ENCODE peak calls at places on chromosome 6, in five cellular contexts. One of them, this sample, is unnamed.

GRCh38 chr6:156028310-156029131 is 572.9 kb upstream of the NOX3 start:
- DNase-seq in HCEC 1CT: no peak
- DNase-seq in ascending aorta: no peak
- DNase-seq in stimulated activated CD4-positive, alpha-beta T cell treated with anti-CD3 and anti-CD28 coated beads, Interleukin-15, amount 100 ng/mL, for 1 hour: no peak
- DNase-seq in Kasumi-1: peak; percentile 2
- DNase-seq in this sample: no peak

GRCh38 chr6:7974932-7975763 is 64.6 kb upstream of the TXNDC5 start:
- DNase-seq in Kasumi-1: no peak
- DNase-seq in stimulated activated CD4-positive, alpha-beta T cell treated with anti-CD3 and anti-CD28 coated beads, Interleukin-15, amount 100 ng/mL, for 1 hour: no peak
- DNase-seq in ascending aorta: peak; percentile 9
- DNase-seq in HCEC 1CT: peak; percentile 61
- DNase-seq in this sample: peak; percentile 28

GRCh38 chr6:123967900-123968299 is 164.2 kb downstream of the NKAIN2 start:
- DNase-seq in HCEC 1CT: no peak
- DNase-seq in ascending aorta: no peak
- DNase-seq in stimulated activated CD4-positive, alpha-beta T cell treated with anti-CD3 and anti-CD28 coated beads, Interleukin-15, amount 100 ng/mL, for 1 hour: no peak
- DNase-seq in Kasumi-1: no peak
- DNase-seq in this sample: no peak

GRCh38 chr6:29439006-29439405 is at the start of gene OR10C1:
- DNase-seq in Kasumi-1: no peak
- DNase-seq in stimulated activated CD4-positive, alpha-beta T cell treated with anti-CD3 and anti-CD28 coated beads, Interleukin-15, amount 100 ng/mL, for 1 hour: no peak
- DNase-seq in ascending aorta: no peak
- DNase-seq in HCEC 1CT: no peak
- DNase-seq in this sample: no peak

GRCh38 chr6:36426622-36427021 is 16.0 kb downstream of the PXT1 start:
- DNase-seq in Kasumi-1: no peak
- DNase-seq in ascending aorta: no peak
- DNase-seq in HCEC 1CT: no peak
- DNase-seq in stimulated activated CD4-positive, alpha-beta T cell treated with anti-CD3 and anti-CD28 coated beads, Interleukin-15, amount 100 ng/mL, for 1 hour: no peak
- DNase-seq in this sample: no peak

GRCh38 chr6:117451607-117452164 is 25.9 kb upstream of the ROS1 start:
- DNase-seq in stimulated activated CD4-positive, alpha-beta T cell treated with anti-CD3 and anti-CD28 coated beads, Interleukin-15, amount 100 ng/mL, for 1 hour: no peak
- DNase-seq in ascending aorta: no peak
- DNase-seq in HCEC 1CT: peak; percentile 38
- DNase-seq in Kasumi-1: no peak
- DNase-seq in this sample: no peak

GRCh38 chr6:138821519-138821918 is 25.6 kb downstream of the ECT2L start:
- DNase-seq in Kasumi-1: no peak
- DNase-seq in HCEC 1CT: no peak
- DNase-seq in ascending aorta: no peak
- DNase-seq in stimulated activated CD4-positive, alpha-beta T cell treated with anti-CD3 and anti-CD28 coated beads, Interleukin-15, amount 100 ng/mL, for 1 hour: no peak
- DNase-seq in this sample: no peak

GRCh38 chr6:156777866-156778614 is 862 bp downstream of the ARID1B start:
- DNase-seq in HCEC 1CT: peak; percentile 60
- DNase-seq in stimulated activated CD4-positive, alpha-beta T cell treated with anti-CD3 and anti-CD28 coated beads, Interleukin-15, amount 100 ng/mL, for 1 hour: peak; percentile 44
- DNase-seq in ascending aorta: no peak
- DNase-seq in Kasumi-1: peak; percentile 50
- DNase-seq in this sample: no peak

GRCh38 chr6:79666633-79667032 is 35.5 kb downstream of the SH3BGRL2 start:
- DNase-seq in stimulated activated CD4-positive, alpha-beta T cell treated with anti-CD3 and anti-CD28 coated beads, Interleukin-15, amount 100 ng/mL, for 1 hour: no peak
- DNase-seq in Kasumi-1: no peak
- DNase-seq in HCEC 1CT: no peak
- DNase-seq in ascending aorta: no peak
- DNase-seq in this sample: no peak

GRCh38 chr6:140784573-140784972 is 1348.2 kb upstream of the GJE1 start:
- DNase-seq in stimulated activated CD4-positive, alpha-beta T cell treated with anti-CD3 and anti-CD28 coated beads, Interleukin-15, amount 100 ng/mL, for 1 hour: no peak
- DNase-seq in ascending aorta: no peak
- DNase-seq in Kasumi-1: no peak
- DNase-seq in HCEC 1CT: peak; percentile 59
- DNase-seq in this sample: no peak

GRCh38 chr6:153435787-153436186 is 304.7 kb upstream of the RGS17 start:
- DNase-seq in Kasumi-1: no peak
- DNase-seq in stimulated activated CD4-positive, alpha-beta T cell treated with anti-CD3 and anti-CD28 coated beads, Interleukin-15, amount 100 ng/mL, for 1 hour: no peak
- DNase-seq in HCEC 1CT: no peak
- DNase-seq in ascending aorta: no peak
- DNase-seq in this sample: no peak

This sample was measured in thoracic aorta.